ENCODE peak calls at places on chromosomes 1 and 21, in four cellular contexts. P, S, G and A are unnamed samples.

GRCh38 chr1:33326690-33327300 is 5.9 kb upstream of the A3GALT2 start:
- DNase-seq in P (no peak), G (no peak), S (no peak), A (no peak)

GRCh38 chr21:45806042-45806441 is 162.5 kb downstream of the PCBP3 start:
- DNase-seq in S (no peak), P (no peak), G (no peak), A (no peak)

GRCh38 chr1:10779201-10779600 is 17.2 kb downstream of the CASZ1 start:
- DNase-seq in P (no peak), G (no peak), S (no peak), A (no peak)

GRCh38 chr1:69982992-69983391 is 222.4 kb downstream of the LRRC40 start:
- DNase-seq in S (no peak), P (no peak), G (peak; percentile 27), A (peak; percentile 64)

GRCh38 chr1:59433440-59433813 is 136.5 kb downstream of the FGGY start:
- DNase-seq in G (peak; percentile 76), S (no peak), P (no peak), A (peak; percentile 69)

GRCh38 chr1:246254854-246255253 is 252.2 kb downstream of the SMYD3 start:
- DNase-seq in S (no peak), G (no peak), P (no peak), A (no peak)

GRCh38 chr1:94304553-94304952 is 67.2 kb upstream of the ARHGAP29 start:
- DNase-seq in S (no peak), G (no peak), P (no peak), A (no peak)

GRCh38 chr1:116580446-116581322 is 9.9 kb upstream of the CD58 start:
- DNase-seq in G (no peak), S (no peak), P (no peak), A (peak; percentile 28)

GRCh38 chr1:181161170-181161870 is 72.8 kb downstream of the IER5 start:
- DNase-seq in S (no peak), G (no peak), P (no peak), A (no peak)
- TF ChIP-seq CTCF in S (no peak), G (no peak), P (no peak), A (no peak)

GRCh38 chr1:47191940-47192457 is 2.2 kb upstream of the PDZK1IP1 start:
- DNase-seq in P (no peak), S (no peak), G (no peak), A (no peak)
- H3K4me3 ChIP-seq in P (no peak overlapping the region), S (no peak overlapping the region), G (no peak overlapping the region), A (no peak overlapping the region)

DNA sequence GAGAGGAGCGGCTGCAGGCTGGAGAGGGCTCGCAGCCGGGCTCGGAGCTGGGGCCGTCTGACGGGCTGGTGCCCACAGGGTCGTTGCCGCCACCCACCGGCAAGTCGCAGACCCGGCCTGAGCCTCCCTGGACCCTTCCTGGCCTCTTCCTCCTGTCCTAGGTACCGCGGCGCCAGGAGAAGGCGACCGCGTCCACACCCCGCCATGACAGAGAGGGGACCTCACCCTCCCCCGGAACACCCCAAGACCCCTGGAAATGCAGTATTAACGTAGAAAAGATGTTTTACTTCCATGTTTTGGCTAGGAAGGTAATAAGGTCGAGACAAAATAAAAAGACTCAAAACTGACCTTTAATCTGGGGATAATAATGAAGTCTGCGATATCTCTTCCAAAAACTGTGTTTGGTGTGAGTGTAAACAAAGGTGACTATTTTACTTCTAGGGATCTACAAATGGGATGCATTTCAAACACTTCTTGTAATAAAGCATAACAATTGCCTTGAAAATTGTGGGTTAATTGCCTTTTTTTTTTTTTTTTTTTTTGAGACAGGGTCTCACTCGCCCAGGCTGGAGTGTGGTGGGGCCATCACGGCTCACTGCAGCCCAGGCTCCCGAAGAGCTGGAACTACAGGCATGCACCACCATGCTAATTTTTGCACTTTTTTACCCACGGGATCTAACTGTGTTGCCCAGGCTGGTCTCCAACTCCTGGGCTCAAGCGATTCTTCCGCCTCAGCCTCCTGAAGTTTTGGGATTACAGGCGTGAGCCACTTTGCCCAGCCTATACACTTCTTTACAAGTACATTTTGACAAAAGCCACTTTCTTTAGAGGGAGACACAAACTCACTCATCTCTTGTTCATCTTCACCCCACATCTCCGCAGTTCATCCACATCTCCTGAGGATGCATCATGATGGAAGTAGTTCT is 838 bp upstream of the RSRP1 start:
- DNase-seq in G (no peak), S (no peak), P (no peak), A (no peak)
- TF ChIP-seq CTCF in G (peak; percentile 14), S (peak; percentile 17), P (peak; percentile 31), A (peak; percentile 2)

GRCh38 chr1:76764638-76765572 is 102.4 kb upstream of the ST6GALNAC5 start:
- DNase-seq in G (no peak), P (no peak), S (no peak), A (no peak)
- H3K4me3 ChIP-seq in G (no peak overlapping the region), P (no peak overlapping the region), S (peak overlapping the region; percentile 23), A (peak overlapping the region; percentile 10)

GRCh38 chr1:26719205-26719604 is 23.4 kb downstream of the ARID1A start:
- DNase-seq in G (peak; percentile 52), P (no peak), S (no peak), A (no peak)
- TF ChIP-seq CTCF in G (peak; percentile 41), P (no peak), S (peak; percentile 14), A (peak; percentile 26)

GRCh38 chr1:147822292-147822691 is 61.9 kb upstream of the GJA5 start:
- DNase-seq in P (no peak), S (no peak), G (peak; percentile 46), A (no peak)
- H3K4me3 ChIP-seq in P (no peak overlapping the region), S (no peak overlapping the region), G (no peak overlapping the region), A (no peak overlapping the region)

GRCh38 chr1:37822942-37823865 is 15.2 kb upstream of the YRDC start:
- DNase-seq in P (no peak), S (no peak), G (no peak), A (no peak)

GRCh38 chr1:37814257-37814656 is 6.2 kb upstream of the YRDC start:
- DNase-seq in P (no peak), G (peak; percentile 16), S (no peak), A (no peak)

GRCh38 chr1:37817481-37817880 is 9.5 kb upstream of the YRDC start:
- DNase-seq in P (no peak), S (no peak), G (no peak), A (no peak)
- TF ChIP-seq CTCF in P (no peak), S (no peak), G (no peak), A (no peak)

GRCh38 chr1:147892731-147893214 is 9.8 kb upstream of the GJA8 start:
- DNase-seq in G (peak; percentile 75), P (peak; percentile 19), S (peak; percentile 24), A (peak; percentile 63)

GRCh38 chr1:147890177-147890790 is 12.3 kb upstream of the GJA8 start:
- DNase-seq in P (no peak), G (peak; percentile 22), S (no peak), A (peak; percentile 19)

GRCh38 chr1:147895123-147895522 is 7.5 kb upstream of the GJA8 start:
- DNase-seq in G (no peak), P (no peak), S (no peak), A (no peak)

GRCh38 chr1:147892216-147892615 is 10.4 kb upstream of the GJA8 start:
- DNase-seq in P (no peak), G (no peak), S (no peak), A (no peak)

DNA sequence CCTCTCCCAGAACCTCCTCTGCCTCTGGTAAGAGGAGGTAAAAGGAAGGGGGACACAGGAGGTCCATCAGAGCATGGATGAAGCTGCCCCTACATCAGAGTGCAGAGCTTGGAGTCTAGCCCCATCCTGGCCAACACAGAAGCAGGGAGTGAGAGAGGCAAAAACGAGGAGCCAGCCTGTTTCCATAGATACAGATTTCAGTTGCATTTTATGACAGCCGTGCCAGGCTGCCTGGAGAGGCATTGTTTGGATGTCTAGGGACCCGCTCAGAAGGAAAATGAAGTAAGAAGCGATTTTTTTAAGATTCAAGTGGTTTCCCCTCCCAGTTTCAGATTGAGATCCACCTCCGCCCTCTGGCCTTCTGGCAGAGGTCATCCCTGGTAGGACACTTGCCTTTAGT is 11.5 kb upstream of the GJA8 start:
- DNase-seq in S (no peak), G (no peak), P (no peak), A (no peak)
- H3K4me3 ChIP-seq in S (no peak overlapping the region), G (no peak overlapping the region), P (no peak overlapping the region), A (no peak overlapping the region)

DNA sequence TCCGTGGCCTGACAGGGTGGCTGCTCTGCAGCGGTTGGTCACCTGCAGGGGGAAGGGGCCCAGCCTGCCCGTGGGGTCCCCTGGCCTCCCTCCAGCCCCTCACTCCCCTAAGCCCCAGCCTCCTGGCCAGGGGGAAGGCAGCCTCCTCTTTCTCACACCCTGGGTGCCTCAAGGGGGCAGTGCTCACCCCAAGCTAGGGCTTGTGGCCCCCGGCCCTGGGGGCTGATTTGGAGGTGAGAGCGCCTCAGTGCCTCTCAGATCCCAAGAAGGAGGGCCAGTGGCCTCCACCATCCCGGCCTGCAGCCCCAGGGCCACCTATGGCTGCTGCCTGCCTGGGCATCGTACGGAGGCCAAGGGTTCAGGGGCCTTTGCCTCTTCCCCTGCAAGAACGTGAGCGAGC is 66.4 kb upstream of the TTC34 start:
- DNase-seq in P (no peak), G (no peak), S (no peak), A (no peak)
- TF ChIP-seq CTCF in P (no peak), G (no peak), S (no peak), A (no peak)